ENCODE peak calls at places on chromosomes 7 and 10, in five cellular contexts. Y, Q, T, N and Z are unnamed samples.

GRCh38 chr10:125639846-125640245 is 43.1 kb downstream of the TEX36 start:
- DNase-seq in T (no peak), Y (no peak), N (peak), Q (no peak), Z (no peak)

GRCh38 chr10:239109-239508 is 103.9 kb downstream of the ZMYND11 start:
- DNase-seq in T (no peak), Y (no peak), N (peak), Q (no peak), Z (no peak)

GRCh38 chr7:111089822-111090426 is 1.0 kb upstream of the LRRN3 start:
- DNase-seq in N (peak), Y (no peak), T (no peak), Q (no peak), Z (no peak)

GRCh38 chr7:116242177-116242576 is 31.8 kb downstream of the TES start:
- DNase-seq in Q (no peak), Y (no peak), T (no peak), N (peak), Z (no peak)

GRCh38 chr10:68423522-68423921 is 16.4 kb upstream of the RUFY2 start:
- DNase-seq in T (no peak), Y (no peak), Q (no peak), N (no peak), Z (no peak)

GRCh38 chr7:43647314-43647691 is 64.4 kb downstream of the STK17A start:
- DNase-seq in T (no peak), Q (no peak), Y (no peak), N (peak), Z (peak)

GRCh38 chr10:100800931-100801330 is 55.5 kb downstream of the PAX2 start:
- DNase-seq in Y (no peak), N (no peak), T (peak), Q (no peak), Z (no peak)

GRCh38 chr10:79360499-79361342 is 13.5 kb downstream of the PPIF start:
- DNase-seq in N (no peak), Q (no peak), Y (no peak), T (no peak), Z (no peak)

GRCh38 chr10:22634606-22635467 is 79.5 kb downstream of the PIP4K2A start:
- DNase-seq in T (no peak), Y (no peak), Q (no peak), N (no peak), Z (no peak)

GRCh38 chr10:125502276-125502675 is 180.7 kb downstream of the TEX36 start:
- DNase-seq in Y (no peak), T (no peak), N (no peak), Q (no peak), Z (no peak)

GRCh38 chr7:45689011-45689796 is 115.0 kb downstream of the ADCY1 start:
- DNase-seq in T (no peak), Y (no peak), Q (peak), N (peak), Z (no peak)

GRCh38 chr7:149196151-149196704 is 882 bp downstream of the ZNF282 start:
- DNase-seq in Y (no peak), Q (no peak), T (no peak), N (no peak), Z (no peak)

GRCh38 chr10:71975891-71976725 is 11.9 kb downstream of the CHST3 start:
- DNase-seq in Q (peak), T (peak), Y (peak), N (peak), Z (peak)

GRCh38 chr10:123858039-123858740 is 33.4 kb downstream of the CPXM2 start:
- DNase-seq in Q (no peak), Y (no peak), T (no peak), N (peak), Z (no peak)

GRCh38 chr10:3225589-3225988 is 53.0 kb upstream of the PITRM1 start:
- DNase-seq in Y (no peak), Q (no peak), T (no peak), N (peak), Z (no peak)

GRCh38 chr7:123797673-123798526 is 47.1 kb upstream of the HYAL4 start:
- DNase-seq in Y (no peak), N (peak), T (no peak), Q (no peak), Z (no peak)

GRCh38 chr7:89607797-89608196 is 546.5 kb upstream of the STEAP1 start:
- DNase-seq in Q (no peak), T (no peak), Y (no peak), N (no peak), Z (no peak)

GRCh38 chr10:23314835-23315239 is 29.8 kb downstream of the C10orf67 start:
- DNase-seq in T (no peak), Q (no peak), N (peak), Y (no peak), Z (no peak)

GRCh38 chr7:95840953-95841950 is 68.9 kb downstream of the DYNC1I1 start:
- DNase-seq in Q (no peak), Y (no peak), T (no peak), N (no peak), Z (no peak)

GRCh38 chr10:111440501-111440900 is 363.7 kb downstream of the ADRA2A start:
- DNase-seq in T (no peak), Q (no peak), Y (no peak), N (no peak), Z (no peak)

GRCh38 chr7:97015279-97015678 is 9.4 kb downstream of the DLX5 start:
- DNase-seq in T (no peak), Q (no peak), N (no peak), Y (no peak), Z (no peak)

GRCh38 chr7:69211739-69212138 is 386.5 kb upstream of the AUTS2 start:
- DNase-seq in Y (no peak), Q (no peak), N (no peak), T (peak), Z (no peak)

GRCh38 chr7:140525741-140526140 is 46.4 kb upstream of the MKRN1 start:
- DNase-seq in Y (no peak), Q (no peak), T (no peak), N (peak), Z (no peak)

DNA sequence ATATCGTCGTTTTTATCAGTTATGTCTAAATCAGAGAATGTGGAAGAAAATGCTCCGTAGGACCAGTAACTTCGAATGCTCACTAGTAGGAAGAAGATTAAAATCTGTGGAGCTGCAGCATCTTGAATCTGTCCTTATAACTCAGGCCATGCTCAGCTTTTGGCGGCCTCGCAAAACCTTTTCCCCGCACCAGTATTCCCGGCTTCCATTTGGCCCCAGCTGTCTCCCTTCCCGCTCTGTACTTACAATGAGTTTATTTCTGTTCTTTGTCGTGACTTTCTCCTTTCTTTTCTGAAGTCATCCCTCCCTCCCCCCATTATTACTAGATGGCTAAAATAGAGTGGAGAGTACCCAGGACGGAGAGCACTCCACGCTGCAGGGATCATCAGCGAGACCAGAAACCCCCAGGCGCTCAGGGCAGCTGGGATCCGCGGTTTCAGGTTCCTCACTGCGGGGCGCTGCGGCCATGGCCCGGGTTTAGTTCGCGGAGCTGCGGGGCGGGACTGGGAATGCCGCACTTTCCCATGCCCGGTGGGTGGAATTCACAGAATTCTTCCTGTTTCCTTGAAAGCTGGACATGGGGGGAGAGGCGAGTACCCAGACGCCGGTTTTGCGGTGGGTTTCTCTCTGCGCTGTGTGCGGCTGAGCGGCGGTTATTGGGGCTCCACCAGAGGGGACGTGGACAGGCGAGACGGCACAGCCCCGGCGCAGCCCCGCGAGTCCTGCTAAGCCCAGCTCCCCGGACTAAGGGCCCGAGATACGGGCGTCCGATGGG is 183.5 kb downstream of the POM121L12 start:
- DNase-seq in Y (no peak), N (no peak), Q (no peak), T (no peak), Z (peak)
- H3K4me3 ChIP-seq in Y (no peak), N (no peak), Q (peak), T (peak), Z (peak)

GRCh38 chr7:26331789-26332188 is 40.1 kb downstream of the SNX10 start:
- DNase-seq in Y (no peak), Q (no peak), N (no peak), T (no peak), Z (no peak)

GRCh38 chr7:26332698-26333097 is 41.0 kb downstream of the SNX10 start:
- DNase-seq in N (no peak), Q (no peak), T (no peak), Y (no peak), Z (no peak)

GRCh38 chr7:26340476-26341018 is 48.9 kb downstream of the SNX10 start:
- DNase-seq in Y (no peak), Q (no peak), T (no peak), N (no peak), Z (no peak)

GRCh38 chr7:26334171-26334570 is 42.5 kb downstream of the SNX10 start:
- DNase-seq in T (no peak), Y (no peak), N (no peak), Q (no peak), Z (no peak)

DNA sequence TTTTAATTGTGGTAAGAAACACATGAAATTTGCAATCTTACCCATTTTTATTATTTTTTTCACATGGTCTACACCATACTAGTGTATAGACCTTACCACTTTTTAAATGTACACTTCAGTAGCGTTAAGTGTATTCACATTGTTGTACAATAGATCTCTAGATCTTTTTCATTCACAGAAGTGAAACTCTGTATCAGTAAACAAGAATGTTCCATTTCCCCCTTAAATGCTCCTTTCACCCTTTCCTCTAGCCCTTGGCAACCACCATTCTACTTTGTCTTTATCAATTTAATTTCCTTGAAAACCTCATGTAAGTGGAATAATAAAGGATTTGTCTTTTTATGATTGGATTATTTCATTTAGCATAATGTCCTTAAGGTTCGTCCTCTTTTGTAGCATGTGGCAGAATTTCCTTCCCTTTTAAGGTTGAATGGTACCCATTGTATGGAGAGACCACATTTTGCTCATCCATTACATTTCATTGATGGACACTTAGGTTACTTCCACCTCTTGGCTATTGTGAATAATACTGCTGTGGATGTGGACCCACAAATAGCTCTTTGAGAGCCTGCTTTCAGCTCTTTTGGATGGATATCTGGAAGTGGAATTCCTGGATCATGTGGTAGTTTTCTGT is 45.7 kb downstream of the SNX10 start:
- DNase-seq in T (no peak), Q (no peak), N (no peak), Y (no peak), Z (no peak)
- H3K4me3 ChIP-seq in T (no peak), Q (no peak), N (no peak), Y (no peak), Z (no peak)

GRCh38 chr10:83835948-83836641 is 303.2 kb upstream of the GHITM start:
- DNase-seq in Q (no peak), T (no peak), Y (no peak), N (no peak), Z (no peak)
- H3K4me3 ChIP-seq in Q (no peak), T (no peak), Y (no peak), N (no peak), Z (no peak)

DNA sequence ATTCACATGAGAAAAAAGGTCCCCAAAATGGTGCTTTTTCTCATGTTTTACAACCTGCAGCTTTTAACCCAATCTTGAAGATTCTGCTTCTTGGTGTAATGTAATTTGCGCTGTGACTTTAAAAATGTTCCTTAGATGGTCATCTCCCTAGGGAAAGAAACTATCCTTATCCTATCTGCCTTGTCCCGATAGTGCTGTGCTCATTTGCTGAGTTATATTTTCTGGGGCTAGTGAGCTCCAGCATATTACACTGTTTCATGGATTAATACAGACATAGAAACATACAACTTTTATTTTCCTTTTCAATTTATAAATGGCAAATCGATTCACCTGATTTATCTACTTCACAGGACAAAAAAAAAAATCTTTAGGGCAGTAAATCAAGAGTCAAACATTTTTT is 2.8 kb downstream of the WAPL start:
- DNase-seq in T (no peak), Q (no peak), N (no peak), Y (no peak), Z (no peak)
- H3K4me3 ChIP-seq in T (no peak), Q (peak), N (no peak), Y (no peak), Z (no peak)

DNA sequence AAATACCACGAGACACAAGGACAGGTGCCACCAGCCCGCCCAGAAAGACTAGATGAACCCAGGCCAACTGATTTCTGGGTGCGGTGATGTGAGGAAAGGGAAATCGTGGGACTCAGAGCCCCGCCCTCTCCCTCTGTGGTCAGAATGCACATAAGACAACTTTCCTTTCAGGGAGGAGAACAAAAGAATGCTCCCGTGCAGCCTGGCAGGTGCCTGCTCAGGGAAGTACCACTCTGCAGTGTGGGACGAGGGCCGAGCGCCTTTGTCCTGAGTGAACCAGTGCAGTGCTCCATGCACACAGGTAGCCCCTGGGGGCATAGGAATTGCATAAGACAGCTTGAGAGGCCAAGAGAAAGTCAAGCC is 119.5 kb downstream of the ABLIM1 start:
- DNase-seq in Y (no peak), T (no peak), N (no peak), Q (no peak), Z (no peak)
- H3K4me3 ChIP-seq in Y (no peak), T (no peak), N (no peak), Q (no peak), Z (no peak)

DNA sequence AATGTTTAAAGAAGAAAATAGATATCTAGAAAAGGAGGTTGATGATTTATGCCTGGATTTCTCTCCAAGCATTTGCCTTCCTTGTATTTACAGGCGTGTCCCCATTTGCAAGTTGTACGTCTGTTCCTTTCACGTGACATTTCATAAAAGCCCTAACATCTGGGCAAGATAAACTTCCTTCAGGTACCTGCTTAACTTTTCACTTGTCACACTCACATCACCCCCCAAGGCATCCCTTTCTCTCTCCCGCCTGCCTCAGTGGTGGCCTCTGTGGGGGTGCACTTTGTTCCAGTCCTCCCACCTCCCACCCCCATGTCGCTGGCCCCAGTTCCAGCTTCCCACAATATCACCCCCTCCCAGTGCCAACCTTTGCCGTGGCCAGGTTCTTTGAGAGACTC is 6.7 kb downstream of the TWIST1 start:
- DNase-seq in Q (no peak), Y (no peak), T (no peak), N (no peak), Z (no peak)
- H3K4me3 ChIP-seq in Q (no peak), Y (no peak), T (no peak), N (no peak), Z (no peak)